ENCODE peak calls at places on chromosomes 16 and 17, in five cellular contexts. Z is kidney, I is left lung, Q is GM23248, M is colonic mucosa. T is an unnamed sample.

GRCh38 chr17:40534431-40535189 is 30.7 kb downstream of the CCR7 start:
- DNase-seq in M (no peak), Z (no peak), I (no peak), Q (no peak), T (peak)

GRCh38 chr17:76709077-76709950 is 1.5 kb downstream of the MXRA7 start:
- DNase-seq in Z (peak), I (peak), Q (peak), M (peak), T (peak)

GRCh38 chr16:30369091-30369937 is 980 bp downstream of the TBC1D10B start:
- DNase-seq in I (no peak), Z (peak), Q (peak), M (peak), T (no peak)

GRCh38 chr17:81898029-81898866 is 3.8 kb upstream of the NPB start:
- DNase-seq in M (no peak), I (no peak), Z (no peak), Q (peak), T (peak)

GRCh38 chr17:55768946-55769624 is 18.2 kb downstream of the PCTP start:
- DNase-seq in I (no peak), Z (no peak), Q (peak), M (no peak), T (peak)

GRCh38 chr17:77214743-77215142 is 74.0 kb downstream of the SEC14L1 start:
- DNase-seq in Q (peak), M (peak), I (no peak), Z (no peak), T (peak)

GRCh38 chr16:79269211-79269863 is 331.2 kb downstream of the MAF start:
- DNase-seq in Q (no peak), M (no peak), I (no peak), Z (no peak), T (no peak)

GRCh38 chr17:72512649-72513556 is 392.1 kb downstream of the SOX9 start:
- DNase-seq in I (no peak), M (no peak), Z (no peak), Q (no peak), T (no peak)

GRCh38 chr17:32998893-32999240 is 7.2 kb downstream of the SPACA3 start:
- DNase-seq in Z (no peak), M (no peak), Q (peak), I (no peak), T (peak)

GRCh38 chr17:34207572-34207971 is 47.5 kb upstream of the CCL2 start:
- DNase-seq in I (no peak), Z (no peak), Q (peak), M (no peak), T (peak)

GRCh38 chr17:29347831-29348281 is 42.3 kb upstream of the TAOK1 start:
- DNase-seq in Z (peak), I (no peak), Q (peak), M (no peak), T (peak)

GRCh38 chr16:67423634-67424575 is 7.0 kb upstream of the HSD11B2 start:
- DNase-seq in M (no peak), Q (no peak), Z (no peak), I (no peak), T (no peak)
- H3K4me3 ChIP-seq in M (no peak), Q (no peak), Z (no peak), I (no peak), T (no peak)

GRCh38 chr16:68643847-68644246 is 1.3 kb upstream of the CDH3 start:
- DNase-seq in Q (no peak), Z (no peak), M (no peak), I (no peak), T (no peak)

GRCh38 chr16:68640972-68641371 is 4.1 kb upstream of the CDH3 start:
- DNase-seq in Z (no peak), Q (peak), M (no peak), I (no peak), T (no peak)

GRCh38 chr16:68643227-68643626 is 1.9 kb upstream of the CDH3 start:
- DNase-seq in Z (no peak), M (no peak), Q (no peak), I (no peak), T (no peak)

GRCh38 chr16:68642047-68642435 is 3.1 kb upstream of the CDH3 start:
- DNase-seq in Q (no peak), M (no peak), I (no peak), Z (no peak), T (no peak)

DNA sequence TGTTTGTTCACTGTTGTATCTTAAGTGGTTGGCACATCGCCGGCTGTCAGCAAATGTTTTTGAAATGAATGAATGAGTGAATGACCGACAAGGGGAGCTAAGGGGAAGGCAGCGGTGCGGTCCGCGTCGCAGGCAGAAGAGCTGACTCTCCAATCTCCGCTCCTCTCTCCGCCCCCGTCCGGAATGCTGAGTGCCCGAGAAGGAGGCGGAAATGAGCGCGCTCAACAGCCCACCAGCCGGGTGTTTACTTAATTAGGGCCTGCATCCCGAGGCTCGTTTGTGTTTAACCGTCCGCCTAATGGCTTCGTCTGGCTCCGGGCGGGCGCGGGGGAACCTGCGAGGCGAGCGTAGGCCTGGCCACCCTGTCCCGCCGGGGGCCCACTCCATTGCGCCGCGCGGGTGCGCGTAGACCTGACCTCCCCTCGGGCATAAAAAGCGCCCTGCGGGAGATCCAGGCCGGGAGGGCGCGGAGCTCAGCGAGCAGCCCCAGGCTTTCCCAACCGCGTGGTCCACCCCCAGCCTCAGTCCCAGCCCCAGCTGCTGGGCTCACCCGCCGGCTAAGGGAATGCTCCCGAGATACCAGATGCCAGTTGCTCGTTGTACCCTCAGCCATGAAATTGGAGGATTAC is 2.6 kb upstream of the CDH3 start:
- DNase-seq in I (peak), Z (no peak), Q (peak), M (no peak), T (no peak)
- H3K4me3 ChIP-seq in I (peak), Z (peak), Q (peak), M (no peak), T (no peak)

GRCh38 chr17:39134878-39135277 is 16.6 kb downstream of the PLXDC1 start:
- DNase-seq in M (no peak), Q (peak), I (no peak), Z (no peak), T (peak)

GRCh38 chr17:39125143-39125875 is 26.1 kb downstream of the PLXDC1 start:
- DNase-seq in M (no peak), I (no peak), Q (no peak), Z (no peak), T (no peak)

GRCh38 chr17:39132192-39132600 is 19.2 kb downstream of the PLXDC1 start:
- DNase-seq in M (no peak), Q (peak), Z (no peak), I (no peak), T (peak)

DNA sequence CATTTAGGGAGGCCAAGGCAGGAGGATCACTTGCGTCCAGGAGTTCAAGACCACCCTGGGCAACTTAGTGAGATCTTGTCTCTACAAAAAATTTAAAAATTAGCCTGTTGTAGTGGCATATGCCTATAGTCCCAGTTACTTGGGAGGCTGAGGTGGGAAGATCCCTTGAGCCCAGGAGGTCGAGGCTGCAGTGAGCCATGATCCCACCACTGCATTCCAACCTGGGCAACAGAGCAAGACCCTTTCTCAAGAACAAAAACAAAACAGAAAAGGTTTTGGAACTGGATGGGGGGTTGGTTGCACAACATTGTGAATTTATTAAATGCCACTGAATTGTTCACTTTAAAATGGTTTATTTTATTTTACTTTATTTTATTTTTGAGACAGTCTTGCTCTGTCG is 21.2 kb downstream of the PLXDC1 start:
- DNase-seq in M (no peak), Z (no peak), I (no peak), Q (no peak), T (no peak)
- H3K4me3 ChIP-seq in M (no peak), Z (no peak), I (no peak), Q (no peak), T (no peak)

GRCh38 chr17:266701-267656 is 85.5 kb upstream of the DOC2B start:
- DNase-seq in I (no peak), M (peak), Q (peak), Z (peak), T (peak)
- H3K4me3 ChIP-seq in I (no peak), M (no peak), Q (peak), Z (no peak), T (no peak)

DNA sequence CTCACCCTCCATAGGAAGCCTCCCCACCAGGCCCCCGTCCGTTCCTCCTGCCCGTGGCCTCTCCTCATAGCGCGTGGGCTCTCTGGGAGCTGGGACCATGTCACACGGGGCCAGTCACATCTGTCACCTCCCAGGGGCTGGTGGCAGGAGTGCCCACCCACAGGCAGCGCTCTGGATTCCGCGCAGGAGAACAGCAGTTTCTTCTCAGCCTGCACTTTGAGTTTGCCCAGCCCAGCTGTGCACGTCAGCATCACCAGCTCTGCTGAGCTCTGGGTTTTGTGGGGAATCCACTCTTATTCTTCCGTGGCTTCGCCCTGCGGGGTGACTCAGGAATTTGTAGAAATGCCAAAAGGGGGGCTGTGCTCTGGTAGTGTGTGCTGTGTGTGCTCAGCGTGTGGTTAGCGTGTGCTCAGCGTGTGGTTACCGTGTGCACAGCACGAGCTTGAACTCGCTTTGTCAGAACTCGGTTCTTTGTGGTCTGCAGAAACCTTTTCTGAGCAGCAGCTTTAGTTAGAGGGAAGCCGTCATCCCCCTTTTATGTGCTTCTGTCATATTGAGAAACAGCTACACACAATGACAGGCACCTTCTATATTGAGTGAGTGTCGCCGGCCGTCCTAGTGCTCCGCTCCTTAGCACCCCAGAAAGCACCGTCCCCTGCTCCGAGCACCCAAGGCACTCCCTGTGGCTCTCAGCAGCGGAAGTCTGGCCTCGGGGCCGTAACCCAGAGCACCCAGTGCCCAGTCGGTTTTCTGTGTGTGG is 3.3 kb downstream of the ACSF3 start:
- DNase-seq in Q (no peak), Z (no peak), M (no peak), I (no peak), T (no peak)
- H3K4me3 ChIP-seq in Q (no peak), Z (no peak), M (no peak), I (no peak), T (no peak)

GRCh38 chr16:69927056-69927757 is 23.9 kb upstream of the CLEC18A start:
- DNase-seq in Q (peak), I (peak), M (no peak), Z (peak), T (peak)

GRCh38 chr16:69925311-69925710 is 25.8 kb upstream of the CLEC18A start:
- DNase-seq in I (no peak), Z (no peak), Q (no peak), M (no peak), T (no peak)

GRCh38 chr16:69924777-69925191 is 26.4 kb upstream of the CLEC18A start:
- DNase-seq in I (peak), M (no peak), Z (peak), Q (peak), T (peak)

GRCh38 chr16:69924041-69924775 is 26.9 kb upstream of the CLEC18A start:
- DNase-seq in M (no peak), Q (peak), Z (no peak), I (no peak), T (no peak)

GRCh38 chr16:69926241-69926640 is 24.9 kb upstream of the CLEC18A start:
- DNase-seq in Q (no peak), M (no peak), Z (no peak), I (no peak), T (no peak)
- H3K4me3 ChIP-seq in Q (peak), M (no peak), Z (peak), I (no peak), T (no peak)

GRCh38 chr17:74429604-74430384 is 2.1 kb upstream of the GPRC5C start:
- DNase-seq in Q (no peak), Z (peak), M (peak), I (no peak), T (peak)

GRCh38 chr17:74431568-74432483 is at the start of gene GPRC5C:
- DNase-seq in M (peak), Z (peak), Q (peak), I (peak), T (peak)

GRCh38 chr17:74430706-74431567 is 951 bp upstream of the GPRC5C start:
- DNase-seq in Q (peak), M (peak), Z (peak), I (peak), T (peak)

GRCh38 chr17:74432484-74433391 is 850 bp downstream of the GPRC5C start:
- DNase-seq in I (no peak), Q (no peak), Z (peak), M (no peak), T (no peak)

DNA sequence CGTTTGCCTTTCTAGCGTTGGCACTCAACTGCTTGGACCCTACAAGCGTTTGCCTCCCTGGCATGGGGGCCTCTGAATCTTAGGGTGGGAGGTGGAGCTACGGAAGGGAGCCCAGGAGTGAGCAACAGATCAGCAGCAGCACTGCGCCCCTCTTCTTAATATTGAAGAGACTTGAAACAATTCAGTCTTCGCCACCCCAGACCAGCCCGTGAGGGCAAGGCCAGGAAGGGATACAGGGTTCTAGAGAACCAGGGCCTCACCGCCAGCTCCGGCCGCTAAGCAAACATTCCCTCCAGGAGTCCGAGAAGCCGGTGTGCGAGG is 1.5 kb upstream of the GPRC5C start:
- DNase-seq in I (no peak), Z (no peak), Q (no peak), M (no peak), T (no peak)
- H3K4me3 ChIP-seq in I (no peak), Z (peak), Q (peak), M (peak), T (peak)

GRCh38 chr16:84599528-84600202 is 18.2 kb downstream of the COTL1 start:
- DNase-seq in I (peak), M (peak), Z (peak), Q (peak), T (peak)
- H3K4me3 ChIP-seq in I (no peak), M (no peak), Z (peak), Q (peak), T (peak)

T was measured in fibroblast of mammary gland.